ENCODE peak calls at places on chromosomes 3 and 15, in seven cellular contexts. N, K, E, P, U, Z and R are unnamed samples.

GRCh38 chr3:55812403-55813013 is 325.4 kb upstream of the WNT5A start:
- DNase-seq in E (no peak), K (no peak), U (no peak), N (no peak), Z (no peak), P (no peak), R (no peak)

GRCh38 chr3:176690470-176690869 is 506.8 kb downstream of the TBL1XR1 start:
- DNase-seq in N (no peak), P (no peak), E (no peak), U (no peak), K (no peak), Z (peak), R (no peak)

GRCh38 chr3:126022741-126023359 is 53.9 kb downstream of the ROPN1B start:
- DNase-seq in N (no peak), U (no peak), P (no peak), K (peak), Z (no peak), E (no peak), R (no peak)

GRCh38 chr3:44501971-44502370 is 24.5 kb upstream of the ZNF445 start:
- DNase-seq in E (no peak), K (no peak), U (no peak), Z (no peak), N (no peak), P (no peak), R (peak)

GRCh38 chr15:35362195-35362829 is 183.7 kb downstream of the DPH6 start:
- DNase-seq in Z (peak), P (no peak), N (no peak), U (no peak), E (no peak), K (peak), R (peak)

GRCh38 chr15:42010434-42010833 is 10.4 kb downstream of the PLA2G4E start:
- DNase-seq in Z (peak), P (no peak), E (no peak), N (no peak), K (no peak), U (no peak), R (no peak)

GRCh38 chr3:48548731-48549705 is 7.6 kb downstream of the PFKFB4 start:
- DNase-seq in N (peak), E (peak), K (peak), Z (peak), U (peak), P (peak), R (peak)

GRCh38 chr3:194062825-194063224 is 73.1 kb upstream of the HES1 start:
- DNase-seq in K (no peak), Z (no peak), U (no peak), N (no peak), E (no peak), P (no peak), R (no peak)

GRCh38 chr3:22269827-22270226 is 518.8 kb upstream of the ZNF385D start:
- DNase-seq in P (peak), Z (peak), U (no peak), K (no peak), N (no peak), E (no peak), R (peak)

GRCh38 chr3:177740270-177740669 is 543.0 kb upstream of the TBL1XR1 start:
- DNase-seq in E (no peak), N (no peak), K (no peak), P (no peak), Z (no peak), U (no peak), R (no peak)

GRCh38 chr3:157920804-157921203 is 185.4 kb downstream of the SHOX2 start:
- DNase-seq in U (peak), K (no peak), P (no peak), N (no peak), Z (peak), E (no peak), R (no peak)

GRCh38 chr3:73100734-73101550 is 39.5 kb downstream of the EBLN2 start:
- DNase-seq in U (peak), E (peak), N (peak), P (peak), Z (peak), K (peak), R (peak)

GRCh38 chr3:157427906-157428305 is 8.7 kb upstream of the PTX3 start:
- DNase-seq in U (no peak), P (no peak), Z (no peak), N (no peak), E (no peak), K (no peak), R (no peak)

GRCh38 chr15:59298255-59298856 is 74.3 kb downstream of the MYO1E start:
- DNase-seq in U (no peak), N (peak), E (no peak), Z (peak), P (no peak), K (no peak), R (no peak)